ENCODE peak calls at places on chromosomes 6 and 20, in five cellular contexts. F is heart right ventricle, Y is heart left ventricle, U is GM06990, P is astrocyte of the spinal cord. B is an unnamed sample.

GRCh38 chr20:63572071-63572787 is 1.8 kb downstream of the HELZ2 start:
- DNase-seq in F (no peak), Y (no peak), U (no peak), P (no peak), B (no peak)

GRCh38 chr6:2848851-2849250 is 7.2 kb upstream of the SERPINB1 start:
- DNase-seq in F (no peak), Y (no peak), U (no peak), P (no peak), B (no peak)

GRCh38 chr6:11094411-11094851 is 797 bp downstream of the SMIM13 start:
- DNase-seq in F (peak), Y (peak), U (no peak), P (peak), B (peak)

GRCh38 chr6:4130357-4130987 is 4.9 kb downstream of the ECI2 start:
- DNase-seq in F (no peak), Y (no peak), U (no peak), P (no peak), B (no peak)

GRCh38 chr20:38337561-38338140 is 8.6 kb upstream of the LBP start:
- DNase-seq in F (no peak), Y (no peak), U (no peak), P (no peak), B (peak)

GRCh38 chr6:23969344-23969743 is 156.7 kb upstream of the NRSN1 start:
- DNase-seq in F (no peak), Y (no peak), U (no peak), P (no peak), B (no peak)

GRCh38 chr20:31764641-31765305 is 25.7 kb downstream of the TPX2 start:
- DNase-seq in F (no peak), Y (no peak), U (no peak), P (peak), B (peak)

GRCh38 chr6:35663001-35663400 is 25.7 kb downstream of the FKBP5 start:
- DNase-seq in F (no peak), Y (no peak), U (no peak), P (peak), B (no peak)

GRCh38 chr6:41707565-41708200 is 27.7 kb downstream of the TFEB start:
- DNase-seq in F (no peak), Y (no peak), U (peak), P (no peak), B (no peak)

GRCh38 chr6:80725156-80725930 is 618.9 kb downstream of the BCKDHB start:
- DNase-seq in F (no peak), Y (no peak), U (no peak), P (no peak), B (no peak)

GRCh38 chr20:33437141-33437911 is 6.2 kb downstream of the SNTA1 start:
- DNase-seq in F (peak), Y (peak), U (no peak), P (peak), B (peak)

GRCh38 chr20:64104667-64105451 is 2.5 kb downstream of the NPBWR2 start:
- DNase-seq in F (no peak), Y (peak), U (no peak), P (no peak), B (no peak)

GRCh38 chr6:11370191-11371018 is 137.9 kb upstream of the NEDD9 start:
- DNase-seq in F (peak), Y (peak), U (no peak), P (no peak), B (peak)

GRCh38 chr6:76703786-76704185 is 631.3 kb upstream of the IMPG1 start:
- DNase-seq in F (no peak), Y (no peak), U (no peak), P (no peak), B (no peak)

GRCh38 chr6:41428402-41428994 is 93.1 kb downstream of the NCR2 start:
- DNase-seq in F (peak), Y (peak), U (no peak), P (peak), B (no peak)

GRCh38 chr6:3919130-3919628 is 70.0 kb downstream of the FAM50B start:
- DNase-seq in F (peak), Y (peak), U (no peak), P (no peak), B (peak)

GRCh38 chr6:132132911-132133639 is 181.9 kb upstream of the CCN2 start:
- DNase-seq in F (no peak), Y (no peak), U (no peak), P (peak), B (peak)

GRCh38 chr6:28838289-28838633 is 85.5 kb downstream of the TRIM27 start:
- DNase-seq in F (peak), Y (peak), U (no peak), P (peak), B (peak)

GRCh38 chr6:56073761-56074160 is 173.6 kb downstream of the COL21A1 start:
- DNase-seq in F (no peak), Y (no peak), U (no peak), P (no peak), B (peak)

GRCh38 chr6:6771964-6772363 is 183.4 kb downstream of the LY86 start:
- DNase-seq in F (no peak), Y (no peak), U (no peak), P (no peak), B (no peak)

GRCh38 chr6:149750136-149750609 is 632 bp downstream of the PCMT1 start:
- DNase-seq in F (peak), Y (peak), U (no peak), P (peak), B (peak)

GRCh38 chr20:19265646-19266374 is 53.4 kb downstream of the SLC24A3 start:
- DNase-seq in F (no peak), Y (no peak), U (no peak), P (no peak), B (no peak)

GRCh38 chr6:20266851-20267608 is 54.8 kb upstream of the MBOAT1 start:
- DNase-seq in F (no peak), Y (no peak), U (peak), P (no peak), B (no peak)

GRCh38 chr6:144311361-144311760 is 26.2 kb downstream of the UTRN start:
- DNase-seq in F (no peak), Y (no peak), U (no peak), P (no peak), B (no peak)

GRCh38 chr6:15543262-15543917 is 119.4 kb downstream of the DTNBP1 start:
- DNase-seq in F (no peak), Y (no peak), U (no peak), P (no peak), B (no peak)

GRCh38 chr20:1122388-1123315 is 4.2 kb downstream of the PSMF1 start:
- DNase-seq in F (peak), Y (peak), U (no peak), P (peak), B (peak)

GRCh38 chr6:41712651-41713103 is 22.7 kb downstream of the TFEB start:
- DNase-seq in F (peak), Y (peak), U (no peak), P (peak), B (peak)

GRCh38 chr6:44058617-44059358 is 68.5 kb downstream of the MRPL14 start:
- DNase-seq in F (peak), Y (peak), U (peak), P (peak), B (peak)

GRCh38 chr6:43089874-43090556 is 13.9 kb downstream of the PTK7 start:
- DNase-seq in F (no peak), Y (no peak), U (no peak), P (no peak), B (no peak)

GRCh38 chr6:31597006-31597405 is 4.2 kb upstream of the NCR3 start:
- DNase-seq in F (no peak), Y (no peak), U (no peak), P (peak), B (peak)

GRCh38 chr6:155084431-155085123 is 89.5 kb downstream of the TIAM2 start:
- DNase-seq in F (no peak), Y (no peak), U (no peak), P (peak), B (peak)

GRCh38 chr6:155224031-155224451 is 39.8 kb upstream of the CLDN20 start:
- DNase-seq in F (no peak), Y (no peak), U (peak), P (peak), B (peak)

GRCh38 chr6:13251242-13251641 is 77.1 kb downstream of the TBC1D7 start:
- DNase-seq in F (no peak), Y (no peak), U (no peak), P (no peak), B (no peak)

GRCh38 chr6:91449539-91449938 is 862.7 kb upstream of the MAP3K7 start:
- DNase-seq in F (no peak), Y (no peak), U (no peak), P (no peak), B (no peak)

GRCh38 chr6:13194852-13195251 is 133.5 kb downstream of the TBC1D7 start:
- DNase-seq in F (peak), Y (peak), U (peak), P (peak), B (peak)

GRCh38 chr20:19737025-19737424 is 21.0 kb upstream of the RIN2 start:
- DNase-seq in F (no peak), Y (no peak), U (no peak), P (peak), B (peak)

GRCh38 chr6:8499540-8499939 is 64.2 kb upstream of the SLC35B3 start:
- DNase-seq in F (no peak), Y (no peak), U (no peak), P (no peak), B (no peak)

GRCh38 chr6:27066802-27067201 is 180.7 kb upstream of the PRSS16 start:
- DNase-seq in F (no peak), Y (no peak), U (no peak), P (no peak), B (no peak)
- H3K4me3 ChIP-seq in F (no peak), Y (no peak), U (no peak), P (no peak), B (no peak)

GRCh38 chr6:69164564-69165252 is 529.6 kb downstream of the ADGRB3 start:
- DNase-seq in F (no peak), Y (no peak), U (no peak), P (no peak), B (no peak)
- TF ChIP-seq CTCF in F (no peak), Y (peak), U (peak), P (no peak), B (peak)

GRCh38 chr20:44494266-44494665 is 18.6 kb downstream of the TTPAL start:
- DNase-seq in F (no peak), Y (no peak), U (no peak), P (peak), B (peak)
- H3K4me3 ChIP-seq in F (no peak), Y (no peak), U (no peak), P (no peak), B (no peak)

DNA sequence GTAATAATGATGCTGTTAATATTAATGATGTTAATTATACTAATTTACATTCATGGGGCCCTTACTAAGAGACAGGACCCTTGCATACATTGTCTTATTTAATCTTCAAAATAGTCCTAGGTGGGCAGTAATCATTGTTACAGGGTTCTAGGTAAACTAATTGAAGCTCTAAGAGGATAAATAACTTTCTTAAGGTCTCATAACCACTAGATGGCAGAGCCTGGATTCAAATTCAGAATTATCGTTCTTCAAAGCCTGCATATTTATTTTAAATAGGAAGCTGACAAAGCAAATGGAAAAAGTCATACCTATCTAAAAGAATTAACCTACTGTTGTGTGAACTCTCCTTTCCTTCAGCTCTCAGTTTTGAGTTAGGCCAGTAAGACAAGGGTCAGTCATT is 23.5 kb downstream of the PTCHD4 start:
- DNase-seq in F (no peak), Y (no peak), U (no peak), P (peak), B (peak)
- TF ChIP-seq CTCF in F (no peak), Y (peak), U (peak), P (peak), B (peak)

B was measured in fibroblast of pulmonary artery.